ENCODE peak calls at places on chromosomes 13 and 19, in four cellular contexts. A is body of pancreas, L is thoracic aorta, B is OCI-LY7. N is an unnamed sample.

GRCh38 chr19:52689804-52690394 is 44.9 kb downstream of the ZNF611 start:
- DNase-seq in A (peak; percentile 31), L (peak; percentile 4), B (no peak), N (no peak)

GRCh38 chr19:2476451-2477140 is 669 bp downstream of the GADD45B start:
- DNase-seq in A (peak; percentile 52), L (no peak), B (peak; percentile 59), N (peak; percentile 47)

GRCh38 chr13:114319441-114319871 is 5.2 kb downstream of the CHAMP1 start:
- DNase-seq in A (no peak), L (no peak), B (no peak), N (peak; percentile 87)

GRCh38 chr19:7742575-7742974 is 4.8 kb downstream of the CD209 start:
- DNase-seq in A (no peak), L (no peak), B (no peak), N (no peak)

GRCh38 chr19:12956446-12957388 is at the start of gene GADD45GIP1:
- DNase-seq in A (peak; percentile 80), L (no peak), B (peak; percentile 86), N (peak; percentile 79)

GRCh38 chr19:1269478-1270167 is 491 bp downstream of the CIRBP start:
- DNase-seq in A (peak; percentile 92), L (peak; percentile 87), B (peak; percentile 93), N (peak; percentile 84)

GRCh38 chr13:27401210-27401609 is 23.2 kb upstream of the GTF3A start:
- DNase-seq in A (no peak), L (no peak), B (no peak), N (no peak)

GRCh38 chr13:27375686-27376326 is 48.6 kb upstream of the GTF3A start:
- DNase-seq in A (peak; percentile 81), L (no peak), B (peak; percentile 58), N (peak; percentile 64)

GRCh38 chr19:3468211-3468610 is 12.1 kb downstream of the SMIM24 start:
- DNase-seq in A (no peak), L (no peak), B (no peak), N (no peak)

GRCh38 chr13:85525411-85525810 is 273.8 kb downstream of the SLITRK6 start:
- DNase-seq in A (no peak), L (no peak), B (no peak), N (no peak)

GRCh38 chr19:29843180-29844051 is 31.6 kb downstream of the CCNE1 start:
- DNase-seq in A (no peak), L (no peak), B (no peak), N (peak; percentile 25)

GRCh38 chr19:2546128-2547032 is 70.5 kb downstream of the GADD45B start:
- DNase-seq in A (peak; percentile 54), L (peak; percentile 85), B (no peak), N (peak; percentile 32)

GRCh38 chr13:108944760-108945159 is 315.3 kb downstream of the MYO16 start:
- DNase-seq in A (no peak), L (no peak), B (no peak), N (peak; percentile 71)

GRCh38 chr19:40519352-40520322 is 52.8 kb downstream of the SPTBN4 start:
- DNase-seq in A (no peak), L (no peak), B (no peak), N (peak; percentile 37)

DNA sequence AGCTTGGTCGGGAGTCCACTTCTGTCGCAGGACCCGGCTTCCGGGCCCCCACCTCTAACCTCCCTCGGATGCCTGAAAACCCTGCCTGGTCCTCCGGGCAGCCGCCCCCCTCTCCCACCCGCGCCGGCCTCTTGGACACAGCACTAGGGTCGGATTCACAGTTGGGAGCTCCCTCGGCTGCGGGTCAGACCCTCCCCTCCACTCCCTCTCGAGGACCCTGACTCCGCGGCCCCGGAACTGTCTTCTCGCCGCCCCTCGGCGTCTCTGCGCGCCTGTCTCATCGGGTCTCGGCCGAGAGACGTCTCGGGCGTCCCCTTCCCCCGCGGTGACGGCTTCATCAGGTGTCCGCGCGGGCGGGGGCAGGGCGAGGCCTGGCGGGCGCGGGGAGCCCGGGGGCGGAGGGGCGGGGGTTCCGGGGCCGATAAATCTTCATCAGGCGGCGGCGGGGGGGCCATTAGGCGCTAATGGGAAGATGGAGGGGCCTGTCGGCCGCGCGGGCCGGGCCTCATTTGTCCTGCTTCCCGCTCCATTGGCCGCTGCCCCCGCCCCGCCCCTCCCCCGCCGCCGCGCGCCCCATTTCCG is 11.7 kb upstream of the ERFL start:
- DNase-seq in A (no peak), L (no peak), B (peak; percentile 79), N (peak; percentile 18)
- H3K4me3 ChIP-seq in A (peak overlapping the region; percentile 31), L (peak overlapping the region; percentile 62), B (peak overlapping the region; percentile 71), N (peak overlapping the region; percentile 68)

GRCh38 chr13:74114641-74115040 is 19.6 kb downstream of the KLF12 start:
- DNase-seq in A (no peak), L (no peak), B (no peak), N (no peak)
- TF ChIP-seq CTCF in A (no peak), L (no peak), B (no peak), N (no peak)

GRCh38 chr13:100112186-100112838 is 23.4 kb downstream of the PCCA start:
- DNase-seq in A (no peak), L (no peak), B (no peak), N (no peak)

GRCh38 chr13:100106005-100106404 is 17.1 kb downstream of the PCCA start:
- DNase-seq in A (no peak), L (no peak), B (no peak), N (peak; percentile 45)

GRCh38 chr13:100106705-100107104 is 17.8 kb downstream of the PCCA start:
- DNase-seq in A (no peak), L (no peak), B (no peak), N (no peak)

GRCh38 chr13:100110269-100110668 is 21.4 kb downstream of the PCCA start:
- DNase-seq in A (no peak), L (no peak), B (no peak), N (no peak)

GRCh38 chr13:100108913-100109507 is 20.1 kb downstream of the PCCA start:
- DNase-seq in A (no peak), L (no peak), B (no peak), N (no peak)
- H3K4me3 ChIP-seq in A (no peak overlapping the region), L (no peak overlapping the region), B (no peak overlapping the region), N (no peak overlapping the region)

DNA sequence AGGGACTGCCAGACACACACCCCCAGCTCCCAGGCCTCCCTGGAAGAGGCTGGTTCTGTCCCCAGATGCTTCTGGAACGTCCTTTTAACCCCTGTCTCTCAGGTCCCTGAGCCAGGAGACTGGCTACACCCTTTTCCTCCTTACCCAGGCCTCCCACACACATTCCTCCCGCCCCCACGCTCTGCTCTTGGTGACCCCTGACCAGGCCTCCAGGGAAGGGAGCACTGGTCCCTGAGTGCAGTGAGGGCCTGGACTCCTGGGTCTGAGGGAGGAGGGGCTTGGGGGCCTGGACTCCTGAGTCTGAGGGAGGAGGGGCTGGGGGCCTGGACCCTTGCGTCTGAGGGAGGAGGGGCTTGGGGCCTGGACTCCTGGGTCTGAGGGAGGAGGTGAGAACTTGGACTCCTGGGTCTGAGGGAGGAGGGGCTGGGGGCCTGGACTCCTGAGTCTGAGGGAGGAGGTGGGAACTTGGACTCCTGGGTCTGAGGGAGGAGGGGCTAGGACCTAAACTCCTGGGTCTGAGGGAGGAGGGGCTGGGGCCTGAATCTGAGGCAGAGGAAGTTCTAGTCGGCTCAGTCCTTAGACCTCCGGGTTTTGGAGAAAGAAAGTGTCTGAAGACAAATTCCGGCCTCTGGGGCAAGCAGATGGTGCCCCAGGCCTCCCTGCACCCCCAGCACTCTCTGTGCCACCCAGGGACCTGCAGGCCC is 530 bp downstream of the KLK6 start:
- DNase-seq in A (no peak), L (no peak), B (no peak), N (no peak)
- TF ChIP-seq CTCF in A (no peak), L (no peak), B (no peak), N (no peak)

GRCh38 chr13:23161176-23161825 is 19.5 kb upstream of the SGCG start:
- DNase-seq in A (no peak), L (no peak), B (no peak), N (no peak)
- H3K4me3 ChIP-seq in A (no peak overlapping the region), L (no peak overlapping the region), B (no peak overlapping the region), N (no peak overlapping the region)

DNA sequence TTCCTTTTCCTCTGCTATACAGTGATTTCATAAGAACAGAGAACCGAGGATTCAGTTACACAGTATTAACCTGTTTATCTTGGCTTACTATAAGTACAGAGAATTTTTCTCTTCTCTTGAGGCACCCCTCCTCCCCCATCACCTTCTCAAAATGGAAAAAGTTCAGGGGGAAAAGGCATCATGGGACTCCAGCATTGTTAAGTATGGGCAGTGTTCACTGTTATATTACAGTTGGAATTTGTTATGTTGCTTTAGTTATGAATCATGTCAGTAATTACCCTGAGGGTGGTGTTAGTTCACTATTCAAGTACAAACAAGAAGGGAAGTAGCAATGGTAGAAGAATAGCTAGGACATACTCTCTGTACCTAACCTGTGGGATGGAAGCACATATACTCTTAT is 12.1 kb downstream of the LPAR6 start:
- DNase-seq in A (no peak), L (no peak), B (peak; percentile 14), N (peak; percentile 68)
- TF ChIP-seq CTCF in A (no peak), L (no peak), B (peak; percentile 43), N (no peak)

GRCh38 chr19:49359851-49360845 is 2.1 kb downstream of the TEAD2 start:
- DNase-seq in A (no peak), L (no peak), B (peak; percentile 54), N (no peak)
- H3K4me3 ChIP-seq in A (no peak overlapping the region), L (no peak overlapping the region), B (no peak overlapping the region), N (peak overlapping the region; percentile 96)